ENCODE peak calls at places on chromosomes 3 and 15, in four cellular contexts. One of them, this sample, is unnamed.

GRCh38 chr3:50375200-50375931 is 16.0 kb upstream of the TMEM115 start:
- DNase-seq in progenitor cell of endocrine pancreas: no peak
- DNase-seq in right lobe of liver: no peak
- DNase-seq in RWPE1: no peak
- DNase-seq in this sample: no peak

GRCh38 chr15:60000113-60000823 is 3.8 kb upstream of the FOXB1 start:
- DNase-seq in progenitor cell of endocrine pancreas: no peak
- DNase-seq in right lobe of liver: peak
- DNase-seq in RWPE1: no peak
- DNase-seq in this sample: no peak

GRCh38 chr15:74854453-74854852 is 11.5 kb upstream of the ULK3 start:
- DNase-seq in progenitor cell of endocrine pancreas: no peak
- DNase-seq in right lobe of liver: no peak
- DNase-seq in RWPE1: no peak
- DNase-seq in this sample: no peak

GRCh38 chr3:134376385-134376765 is 2.1 kb upstream of the AMOTL2 start:
- DNase-seq in progenitor cell of endocrine pancreas: no peak
- DNase-seq in right lobe of liver: no peak
- DNase-seq in RWPE1: no peak
- DNase-seq in this sample: no peak

GRCh38 chr3:183172051-183172639 is 9.6 kb upstream of the LAMP3 start:
- DNase-seq in progenitor cell of endocrine pancreas: no peak
- DNase-seq in right lobe of liver: no peak
- DNase-seq in RWPE1: no peak
- DNase-seq in this sample: no peak

GRCh38 chr3:76310661-76311060 is 525.3 kb upstream of the ZNF717 start:
- DNase-seq in progenitor cell of endocrine pancreas: no peak
- DNase-seq in right lobe of liver: no peak
- DNase-seq in RWPE1: no peak
- DNase-seq in this sample: no peak

GRCh38 chr15:80159811-80160569 is 7.2 kb downstream of the FAH start:
- DNase-seq in progenitor cell of endocrine pancreas: no peak
- DNase-seq in right lobe of liver: no peak
- DNase-seq in RWPE1: no peak
- DNase-seq in this sample: peak

GRCh38 chr3:107899996-107900651 is 190.7 kb downstream of the CD47 start:
- DNase-seq in progenitor cell of endocrine pancreas: no peak
- DNase-seq in right lobe of liver: no peak
- DNase-seq in RWPE1: no peak
- DNase-seq in this sample: no peak

GRCh38 chr3:14560110-14560509 is 20.0 kb upstream of the GRIP2 start:
- DNase-seq in progenitor cell of endocrine pancreas: no peak
- DNase-seq in right lobe of liver: no peak
- DNase-seq in RWPE1: no peak
- DNase-seq in this sample: no peak

GRCh38 chr3:65005481-65005880 is 317.7 kb upstream of the ADAMTS9 start:
- DNase-seq in progenitor cell of endocrine pancreas: no peak
- DNase-seq in right lobe of liver: no peak
- DNase-seq in RWPE1: no peak
- DNase-seq in this sample: no peak

GRCh38 chr3:39295184-39295775 is 15.4 kb upstream of the CX3CR1 start:
- DNase-seq in progenitor cell of endocrine pancreas: no peak
- DNase-seq in right lobe of liver: no peak
- DNase-seq in RWPE1: no peak
- DNase-seq in this sample: no peak

GRCh38 chr3:139634236-139634635 is 43.5 kb downstream of the NMNAT3 start:
- DNase-seq in progenitor cell of endocrine pancreas: no peak
- DNase-seq in right lobe of liver: no peak
- DNase-seq in RWPE1: no peak
- DNase-seq in this sample: no peak

GRCh38 chr15:59999558-60000112 is 4.5 kb upstream of the FOXB1 start:
- DNase-seq in progenitor cell of endocrine pancreas: no peak
- DNase-seq in right lobe of liver: no peak
- DNase-seq in RWPE1: no peak
- DNase-seq in this sample: no peak

GRCh38 chr15:48963524-48964113 is at the start of gene SHC4:
- DNase-seq in progenitor cell of endocrine pancreas: no peak
- DNase-seq in right lobe of liver: peak
- DNase-seq in RWPE1: peak
- DNase-seq in this sample: no peak

GRCh38 chr3:189710620-189711388 is 79.6 kb downstream of the TP63 start:
- DNase-seq in progenitor cell of endocrine pancreas: no peak
- DNase-seq in right lobe of liver: peak
- DNase-seq in RWPE1: peak
- DNase-seq in this sample: no peak

GRCh38 chr3:117526485-117527079 is 817.0 kb downstream of the TUSC7 start:
- DNase-seq in progenitor cell of endocrine pancreas: no peak
- DNase-seq in right lobe of liver: no peak
- DNase-seq in RWPE1: peak
- DNase-seq in this sample: no peak

GRCh38 chr3:168325684-168326083 is 230.0 kb upstream of the GOLIM4 start:
- DNase-seq in progenitor cell of endocrine pancreas: no peak
- DNase-seq in right lobe of liver: no peak
- DNase-seq in RWPE1: no peak
- DNase-seq in this sample: no peak

GRCh38 chr3:3798641-3799113 is 554 bp upstream of the LRRN1 start:
- DNase-seq in progenitor cell of endocrine pancreas: peak
- DNase-seq in right lobe of liver: peak
- DNase-seq in RWPE1: no peak
- DNase-seq in this sample: no peak

GRCh38 chr3:71662056-71662455 is 63.1 kb downstream of the EIF4E3 start:
- DNase-seq in progenitor cell of endocrine pancreas: no peak
- DNase-seq in right lobe of liver: no peak
- DNase-seq in RWPE1: no peak
- DNase-seq in this sample: no peak

GRCh38 chr15:63079938-63080626 is 37.5 kb downstream of the TPM1 start:
- DNase-seq in progenitor cell of endocrine pancreas: no peak
- DNase-seq in right lobe of liver: no peak
- DNase-seq in RWPE1: peak
- DNase-seq in this sample: no peak

GRCh38 chr3:54283470-54283869 is 161.1 kb downstream of the CACNA2D3 start:
- DNase-seq in progenitor cell of endocrine pancreas: no peak
- DNase-seq in right lobe of liver: no peak
- DNase-seq in RWPE1: no peak
- DNase-seq in this sample: no peak

GRCh38 chr15:92624401-92624991 is 31.1 kb downstream of the FAM174B start:
- DNase-seq in progenitor cell of endocrine pancreas: no peak
- DNase-seq in right lobe of liver: no peak
- DNase-seq in RWPE1: no peak
- DNase-seq in this sample: no peak

GRCh38 chr3:125280966-125281365 is 68.4 kb upstream of the SLC12A8 start:
- DNase-seq in progenitor cell of endocrine pancreas: no peak
- DNase-seq in right lobe of liver: no peak
- DNase-seq in RWPE1: peak
- DNase-seq in this sample: no peak

GRCh38 chr15:73573572-73573971 is 59.6 kb downstream of the NPTN start:
- DNase-seq in progenitor cell of endocrine pancreas: no peak
- DNase-seq in right lobe of liver: peak
- DNase-seq in RWPE1: peak
- DNase-seq in this sample: no peak

GRCh38 chr15:80494311-80494710 is 90.1 kb downstream of the ARNT2 start:
- DNase-seq in progenitor cell of endocrine pancreas: no peak
- DNase-seq in right lobe of liver: no peak
- DNase-seq in RWPE1: peak
- DNase-seq in this sample: no peak

GRCh38 chr3:13494463-13495350 is 14.6 kb downstream of the HDAC11 start:
- DNase-seq in progenitor cell of endocrine pancreas: no peak
- DNase-seq in right lobe of liver: peak
- DNase-seq in RWPE1: no peak
- DNase-seq in this sample: no peak

GRCh38 chr15:58864602-58865419 is 68.7 kb downstream of the SLTM start:
- DNase-seq in progenitor cell of endocrine pancreas: no peak
- DNase-seq in right lobe of liver: peak
- DNase-seq in RWPE1: no peak
- DNase-seq in this sample: no peak

GRCh38 chr3:6542795-6543194 is 318.1 kb upstream of the GRM7 start:
- DNase-seq in progenitor cell of endocrine pancreas: no peak
- DNase-seq in right lobe of liver: no peak
- DNase-seq in RWPE1: no peak
- DNase-seq in this sample: no peak

GRCh38 chr15:95894407-95894956 is 436.0 kb upstream of the NR2F2 start:
- DNase-seq in progenitor cell of endocrine pancreas: no peak
- DNase-seq in right lobe of liver: no peak
- DNase-seq in RWPE1: no peak
- DNase-seq in this sample: no peak

DNA sequence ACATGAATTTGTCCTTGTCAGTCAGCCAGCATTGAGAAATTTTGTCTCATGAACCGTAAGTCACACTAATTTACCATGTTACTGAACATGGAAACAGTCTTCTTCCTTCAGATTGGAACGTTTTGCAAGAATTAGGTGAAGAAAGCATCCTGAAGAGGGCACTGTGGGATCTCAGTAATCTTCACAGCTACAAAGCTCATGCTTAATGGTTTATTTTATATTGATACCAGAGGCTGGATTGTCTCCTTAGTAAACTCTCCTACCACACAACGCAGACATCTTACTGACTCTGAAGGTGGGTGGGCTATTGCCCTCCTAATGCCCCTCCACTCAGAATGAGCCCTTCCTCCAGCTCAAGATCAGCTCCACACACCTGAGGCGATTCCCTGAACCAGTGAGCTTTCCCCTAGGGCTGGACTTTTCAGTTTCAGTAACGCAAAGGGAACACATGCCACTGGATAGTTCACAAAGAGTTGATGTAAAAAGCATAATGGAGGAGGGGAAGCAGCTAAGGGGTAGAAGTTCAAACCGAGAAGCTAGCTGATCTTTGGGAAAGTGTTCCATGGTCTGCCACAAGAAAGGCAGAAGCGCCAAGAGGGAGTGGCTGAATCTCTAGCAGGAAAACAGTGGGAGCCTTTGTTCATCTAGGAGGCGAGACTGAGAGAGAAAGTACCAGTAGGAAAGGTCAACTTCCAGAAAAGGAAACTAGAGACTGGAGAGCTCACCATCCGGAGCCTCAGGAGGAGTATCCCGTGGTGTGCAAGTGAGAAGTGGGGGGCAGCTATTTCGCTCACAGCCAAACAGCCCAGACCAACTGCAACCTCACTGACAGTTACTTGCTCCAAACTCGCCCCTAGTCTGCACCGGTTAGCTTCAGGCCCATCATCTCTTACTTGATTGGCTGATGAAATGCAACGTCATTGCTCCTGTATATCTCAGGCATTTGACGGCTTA is at the start of gene SLC9C1:
- DNase-seq in progenitor cell of endocrine pancreas: no peak
- DNase-seq in right lobe of liver: no peak
- DNase-seq in RWPE1: peak
- DNase-seq in this sample: no peak
- TF ChIP-seq CTCF in progenitor cell of endocrine pancreas: peak
- TF ChIP-seq CTCF in right lobe of liver: peak
- TF ChIP-seq CTCF in RWPE1: peak
- TF ChIP-seq CTCF in this sample: peak

GRCh38 chr15:25497934-25498333 is 59.1 kb upstream of the UBE3A start:
- DNase-seq in progenitor cell of endocrine pancreas: no peak
- DNase-seq in right lobe of liver: no peak
- DNase-seq in RWPE1: no peak
- DNase-seq in this sample: no peak

GRCh38 chr15:25498835-25499234 is 60.0 kb upstream of the UBE3A start:
- DNase-seq in progenitor cell of endocrine pancreas: no peak
- DNase-seq in right lobe of liver: no peak
- DNase-seq in RWPE1: no peak
- DNase-seq in this sample: no peak

GRCh38 chr15:25504307-25504706 is 65.5 kb upstream of the UBE3A start:
- DNase-seq in progenitor cell of endocrine pancreas: no peak
- DNase-seq in right lobe of liver: no peak
- DNase-seq in RWPE1: no peak
- DNase-seq in this sample: no peak

DNA sequence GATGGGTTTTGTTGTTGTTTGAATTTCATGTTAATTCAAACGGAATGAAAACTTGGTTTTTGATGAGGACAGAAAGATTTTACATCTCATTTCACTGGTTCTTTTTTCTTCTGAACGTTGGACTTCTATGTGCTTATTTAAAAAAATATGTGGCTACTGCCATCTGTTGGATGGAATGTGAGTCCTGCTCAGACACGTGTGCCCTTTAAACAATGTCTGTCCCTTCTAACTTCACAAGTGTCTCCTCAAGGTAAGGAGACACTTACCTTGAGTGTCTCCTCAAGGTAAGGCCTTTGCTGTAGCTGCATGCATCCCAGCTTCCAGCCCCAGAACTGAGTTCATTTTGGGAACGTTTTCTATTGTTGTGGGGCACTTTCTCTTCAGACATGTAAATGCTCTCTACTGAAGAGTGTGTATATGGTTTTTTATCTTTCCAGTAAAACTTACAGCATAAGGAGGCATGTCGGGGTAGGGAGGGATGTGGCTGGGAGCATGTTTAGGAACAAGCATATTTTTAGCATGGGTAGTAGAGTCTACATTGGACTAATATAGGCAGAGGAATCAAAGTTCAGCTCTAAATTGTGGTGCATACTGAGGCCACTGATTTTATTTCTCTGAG is 63.1 kb upstream of the UBE3A start:
- DNase-seq in progenitor cell of endocrine pancreas: no peak
- DNase-seq in right lobe of liver: no peak
- DNase-seq in RWPE1: no peak
- DNase-seq in this sample: no peak
- TF ChIP-seq CTCF in progenitor cell of endocrine pancreas: peak
- TF ChIP-seq CTCF in right lobe of liver: peak
- TF ChIP-seq CTCF in RWPE1: peak
- TF ChIP-seq CTCF in this sample: peak

GRCh38 chr3:53161345-53161819 is 373 bp downstream of the PRKCD start:
- DNase-seq in progenitor cell of endocrine pancreas: no peak
- DNase-seq in right lobe of liver: peak
- DNase-seq in RWPE1: peak
- DNase-seq in this sample: no peak

GRCh38 chr3:53160660-53161344 is at the start of gene PRKCD:
- DNase-seq in progenitor cell of endocrine pancreas: peak
- DNase-seq in right lobe of liver: peak
- DNase-seq in RWPE1: peak
- DNase-seq in this sample: peak

GRCh38 chr3:53159415-53160135 is 1.4 kb upstream of the PRKCD start:
- DNase-seq in progenitor cell of endocrine pancreas: peak
- DNase-seq in right lobe of liver: no peak
- DNase-seq in RWPE1: no peak
- DNase-seq in this sample: no peak

GRCh38 chr3:53158700-53159414 is 2.2 kb upstream of the PRKCD start:
- DNase-seq in progenitor cell of endocrine pancreas: no peak
- DNase-seq in right lobe of liver: no peak
- DNase-seq in RWPE1: no peak
- DNase-seq in this sample: no peak

GRCh38 chr3:53160335-53160659 is 712 bp upstream of the PRKCD start:
- DNase-seq in progenitor cell of endocrine pancreas: no peak
- DNase-seq in right lobe of liver: no peak
- DNase-seq in RWPE1: no peak
- DNase-seq in this sample: no peak
- TF ChIP-seq CTCF in progenitor cell of endocrine pancreas: no peak
- TF ChIP-seq CTCF in right lobe of liver: no peak
- TF ChIP-seq CTCF in RWPE1: no peak
- TF ChIP-seq CTCF in this sample: no peak

DNA sequence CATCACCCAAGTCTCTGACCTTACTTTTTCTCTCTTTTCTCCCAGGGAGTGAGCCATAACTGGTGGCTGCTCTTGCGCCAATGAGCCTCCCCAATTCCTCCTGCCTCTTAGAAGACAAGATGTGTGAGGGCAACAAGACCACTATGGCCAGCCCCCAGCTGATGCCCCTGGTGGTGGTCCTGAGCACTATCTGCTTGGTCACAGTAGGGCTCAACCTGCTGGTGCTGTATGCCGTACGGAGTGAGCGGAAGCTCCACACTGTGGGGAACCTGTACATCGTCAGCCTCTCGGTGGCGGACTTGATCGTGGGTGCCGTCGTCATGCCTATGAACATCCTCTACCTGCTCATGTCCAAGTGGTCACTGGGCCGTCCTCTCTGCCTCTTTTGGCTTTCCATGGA is 13.2 kb upstream of the ATG7 start:
- DNase-seq in progenitor cell of endocrine pancreas: no peak
- DNase-seq in right lobe of liver: no peak
- DNase-seq in RWPE1: no peak
- DNase-seq in this sample: no peak
- TF ChIP-seq CTCF in progenitor cell of endocrine pancreas: no peak
- TF ChIP-seq CTCF in right lobe of liver: no peak
- TF ChIP-seq CTCF in RWPE1: no peak
- TF ChIP-seq CTCF in this sample: no peak